ENCODE peak calls at places on chromosome 3, in four cellular contexts. D is GM13976, W is glutamatergic neuron, V is hypothalamus. G is an unnamed sample.

GRCh38 chr3:113070226-113071220 is 79.7 kb downstream of the GTPBP8 start:
- DNase-seq in W (no peak), D (no peak), V (no peak), G (peak; percentile 34)

GRCh38 chr3:194976049-194976451 is 290.4 kb downstream of the FAM43A start:
- DNase-seq in V (no peak), D (no peak), W (no peak), G (no peak)

GRCh38 chr3:161221881-161222600 is 930 bp downstream of the NMD3 start:
- DNase-seq in W (no peak), V (no peak), D (no peak), G (peak; percentile 10)

GRCh38 chr3:27613846-27614500 is 108.2 kb downstream of the EOMES start:
- DNase-seq in D (no peak), W (no peak), V (no peak), G (no peak)

GRCh38 chr3:15332405-15333098 is at the start of gene SH3BP5:
- DNase-seq in V (peak; percentile 32), W (peak; percentile 87), D (peak; percentile 89), G (peak; percentile 78)

GRCh38 chr3:69439683-69440270 is 53.9 kb upstream of the FRMD4B start:
- DNase-seq in W (no peak), D (peak; percentile 20), V (no peak), G (peak; percentile 49)

GRCh38 chr3:194573680-194574437 is 59.4 kb downstream of the TMEM44 start:
- DNase-seq in D (peak; percentile 86), V (no peak), W (peak; percentile 53), G (peak; percentile 37)

GRCh38 chr3:129432671-129433070 is 4.2 kb upstream of the EFCAB12 start:
- DNase-seq in V (no peak), D (no peak), W (no peak), G (no peak)

GRCh38 chr3:109081746-109082510 is 36.0 kb downstream of the MORC1 start:
- DNase-seq in V (no peak), W (peak; percentile 24), D (peak; percentile 41), G (peak; percentile 76)

GRCh38 chr3:161415506-161416231 is 44.4 kb upstream of the SPTSSB start:
- DNase-seq in V (no peak), W (no peak), D (no peak), G (no peak)

GRCh38 chr3:194905696-194906095 is 220.0 kb downstream of the FAM43A start:
- DNase-seq in D (no peak), W (no peak), V (no peak), G (no peak)

GRCh38 chr3:138296639-138297038 is 33.0 kb downstream of the NME9 start:
- DNase-seq in W (no peak), V (no peak), D (peak; percentile 27), G (no peak)

GRCh38 chr3:185734725-185735096 is 90.1 kb downstream of the IGF2BP2 start:
- DNase-seq in W (no peak), D (no peak), V (no peak), G (no peak)

GRCh38 chr3:132079150-132079549 is 44.3 kb upstream of the CPNE4 start:
- DNase-seq in D (no peak), W (no peak), V (no peak), G (no peak)

GRCh38 chr3:112699436-112699978 is 58.6 kb upstream of the CCDC80 start:
- DNase-seq in W (no peak), V (no peak), D (no peak), G (no peak)

GRCh38 chr3:181940703-181941102 is 229.0 kb downstream of the SOX2 start:
- DNase-seq in D (no peak), W (no peak), V (no peak), G (no peak)